ENCODE peak calls at places on chromosome 22, in four cellular contexts. One of them, this sample, is unnamed.
A peak's percentile ranks its signal among the peaks of the same experiment; 100 is the strongest.

GRCh38 chr22:29380856-29381255 is 7.5 kb downstream of the AP1B1 start:
- DNase-seq in RWPE1: no peak
- DNase-seq in anterior cingulate cortex: no peak
- DNase-seq in HEK293T: no peak
- DNase-seq in this sample: no peak

GRCh38 chr22:27349456-27349855 is 452.1 kb downstream of the MN1 start:
- DNase-seq in anterior cingulate cortex: no peak
- DNase-seq in RWPE1: no peak
- DNase-seq in HEK293T: no peak
- DNase-seq in this sample: no peak

GRCh38 chr22:46107753-46108563 is 42.4 kb upstream of the PPARA start:
- DNase-seq in anterior cingulate cortex: peak; percentile 41
- DNase-seq in HEK293T: no peak
- DNase-seq in RWPE1: no peak
- DNase-seq in this sample: no peak

GRCh38 chr22:22556995-22557925 is 1.8 kb downstream of the PRAME start:
- DNase-seq in HEK293T: no peak
- DNase-seq in RWPE1: no peak
- DNase-seq in anterior cingulate cortex: no peak
- DNase-seq in this sample: no peak

GRCh38 chr22:39095971-39096370 is 1.1 kb upstream of the APOBEC3H start:
- DNase-seq in anterior cingulate cortex: no peak
- DNase-seq in RWPE1: no peak
- DNase-seq in HEK293T: no peak
- DNase-seq in this sample: no peak

GRCh38 chr22:49929553-49929979 is 11.1 kb downstream of the CRELD2 start:
- DNase-seq in anterior cingulate cortex: no peak
- DNase-seq in RWPE1: peak; percentile 65
- DNase-seq in HEK293T: peak; percentile 88
- DNase-seq in this sample: peak; percentile 29

GRCh38 chr22:25492950-25493790 is 71.3 kb upstream of the GRK3 start:
- DNase-seq in RWPE1: no peak
- DNase-seq in anterior cingulate cortex: peak; percentile 48
- DNase-seq in HEK293T: no peak
- DNase-seq in this sample: no peak

GRCh38 chr22:38505595-38506117 is 455 bp downstream of the DDX17 start:
- DNase-seq in anterior cingulate cortex: peak; percentile 85
- DNase-seq in RWPE1: peak; percentile 43
- DNase-seq in HEK293T: peak; percentile 69
- DNase-seq in this sample: no peak

GRCh38 chr22:36350751-36351594 is 36.8 kb downstream of the MYH9 start:
- DNase-seq in RWPE1: no peak
- DNase-seq in anterior cingulate cortex: peak; percentile 54
- DNase-seq in HEK293T: no peak
- DNase-seq in this sample: no peak

GRCh38 chr22:39463931-39464390 is 7.1 kb downstream of the MGAT3 start:
- DNase-seq in HEK293T: no peak
- DNase-seq in RWPE1: no peak
- DNase-seq in anterior cingulate cortex: peak; percentile 85
- DNase-seq in this sample: no peak

GRCh38 chr22:23397618-23398567 is 182.2 kb downstream of the IGLL1 start:
- DNase-seq in RWPE1: no peak
- DNase-seq in anterior cingulate cortex: no peak
- DNase-seq in HEK293T: no peak
- DNase-seq in this sample: no peak

GRCh38 chr22:29316429-29316828 is 932 bp upstream of the RASL10A start:
- DNase-seq in RWPE1: no peak
- DNase-seq in anterior cingulate cortex: no peak
- DNase-seq in HEK293T: no peak
- DNase-seq in this sample: no peak